ENCODE peak calls at places on chromosomes 3 and 15, in four cellular contexts. One of them, this sample, is unnamed.

GRCh38 chr15:68543546-68544008 is 35.2 kb upstream of the CORO2B start:
- DNase-seq in GM13976: no peak
- DNase-seq in EL: no peak
- DNase-seq in activated gamma-delta T cell treated with Interleukin-2 at 50 U/mL for 16 hours: no peak
- DNase-seq in this sample: peak

GRCh38 chr3:47984089-47984759 is 32.0 kb downstream of the MAP4 start:
- DNase-seq in GM13976: no peak
- DNase-seq in EL: peak
- DNase-seq in activated gamma-delta T cell treated with Interleukin-2 at 50 U/mL for 16 hours: no peak
- DNase-seq in this sample: peak

GRCh38 chr3:187975571-187976360 is 178.2 kb upstream of the LPP start:
- DNase-seq in GM13976: no peak
- DNase-seq in EL: no peak
- DNase-seq in activated gamma-delta T cell treated with Interleukin-2 at 50 U/mL for 16 hours: no peak
- DNase-seq in this sample: peak

GRCh38 chr3:70771426-70772147 is 459.1 kb upstream of the MDFIC2 start:
- DNase-seq in EL: peak
- DNase-seq in activated gamma-delta T cell treated with Interleukin-2 at 50 U/mL for 16 hours: no peak
- DNase-seq in GM13976: no peak
- DNase-seq in this sample: no peak

GRCh38 chr3:197369545-197369944 is 71.1 kb upstream of the DLG1 start:
- DNase-seq in GM13976: no peak
- DNase-seq in EL: no peak
- DNase-seq in activated gamma-delta T cell treated with Interleukin-2 at 50 U/mL for 16 hours: no peak
- DNase-seq in this sample: no peak

GRCh38 chr3:79604681-79605080 is 163.1 kb downstream of the ROBO1 start:
- DNase-seq in GM13976: no peak
- DNase-seq in EL: no peak
- DNase-seq in activated gamma-delta T cell treated with Interleukin-2 at 50 U/mL for 16 hours: no peak
- DNase-seq in this sample: no peak

GRCh38 chr15:74027688-74028087 is 33.2 kb downstream of the PML start:
- DNase-seq in activated gamma-delta T cell treated with Interleukin-2 at 50 U/mL for 16 hours: no peak
- DNase-seq in EL: no peak
- DNase-seq in GM13976: no peak
- DNase-seq in this sample: no peak

GRCh38 chr15:34014556-34014955 is 24.4 kb downstream of the AVEN start:
- DNase-seq in EL: peak
- DNase-seq in GM13976: no peak
- DNase-seq in activated gamma-delta T cell treated with Interleukin-2 at 50 U/mL for 16 hours: no peak
- DNase-seq in this sample: peak

GRCh38 chr3:106167728-106168127 is 298.9 kb upstream of the CBLB start:
- DNase-seq in activated gamma-delta T cell treated with Interleukin-2 at 50 U/mL for 16 hours: no peak
- DNase-seq in EL: no peak
- DNase-seq in GM13976: no peak
- DNase-seq in this sample: peak

GRCh38 chr3:188202358-188203138 is 48.6 kb downstream of the LPP start:
- DNase-seq in GM13976: no peak
- DNase-seq in EL: no peak
- DNase-seq in activated gamma-delta T cell treated with Interleukin-2 at 50 U/mL for 16 hours: no peak
- DNase-seq in this sample: no peak

GRCh38 chr3:1082024-1082633 is 10.7 kb upstream of the CNTN6 start:
- DNase-seq in GM13976: peak
- DNase-seq in activated gamma-delta T cell treated with Interleukin-2 at 50 U/mL for 16 hours: no peak
- DNase-seq in EL: no peak
- DNase-seq in this sample: peak

GRCh38 chr3:32405711-32406323 is 14.2 kb downstream of the CMTM7 start:
- DNase-seq in EL: no peak
- DNase-seq in GM13976: no peak
- DNase-seq in activated gamma-delta T cell treated with Interleukin-2 at 50 U/mL for 16 hours: no peak
- DNase-seq in this sample: no peak

GRCh38 chr3:49164983-49165720 is 979 bp downstream of the CCDC71 start:
- DNase-seq in GM13976: no peak
- DNase-seq in EL: no peak
- DNase-seq in activated gamma-delta T cell treated with Interleukin-2 at 50 U/mL for 16 hours: no peak
- DNase-seq in this sample: no peak

GRCh38 chr15:88174571-88174970 is 82.0 kb downstream of the NTRK3 start:
- DNase-seq in activated gamma-delta T cell treated with Interleukin-2 at 50 U/mL for 16 hours: no peak
- DNase-seq in EL: no peak
- DNase-seq in GM13976: no peak
- DNase-seq in this sample: no peak

GRCh38 chr3:123881771-123882170 is 2.4 kb downstream of the MYLK start:
- DNase-seq in activated gamma-delta T cell treated with Interleukin-2 at 50 U/mL for 16 hours: no peak
- DNase-seq in GM13976: no peak
- DNase-seq in EL: no peak
- DNase-seq in this sample: no peak

GRCh38 chr15:77032052-77032646 is 37.2 kb downstream of the PSTPIP1 start:
- DNase-seq in GM13976: no peak
- DNase-seq in activated gamma-delta T cell treated with Interleukin-2 at 50 U/mL for 16 hours: no peak
- DNase-seq in EL: no peak
- DNase-seq in this sample: no peak

GRCh38 chr3:194893121-194893979 is 207.7 kb downstream of the FAM43A start:
- DNase-seq in activated gamma-delta T cell treated with Interleukin-2 at 50 U/mL for 16 hours: no peak
- DNase-seq in EL: no peak
- DNase-seq in GM13976: no peak
- DNase-seq in this sample: no peak

GRCh38 chr15:32781781-32782180 is 64.0 kb downstream of the GREM1 start:
- DNase-seq in EL: peak
- DNase-seq in GM13976: no peak
- DNase-seq in activated gamma-delta T cell treated with Interleukin-2 at 50 U/mL for 16 hours: no peak
- DNase-seq in this sample: no peak

GRCh38 chr3:151168269-151169094 is 34.5 kb downstream of the GPR171 start:
- DNase-seq in GM13976: peak
- DNase-seq in activated gamma-delta T cell treated with Interleukin-2 at 50 U/mL for 16 hours: peak
- DNase-seq in EL: peak
- DNase-seq in this sample: peak

GRCh38 chr3:129230311-129231019 is 18.9 kb upstream of the COPG1 start:
- DNase-seq in EL: peak
- DNase-seq in activated gamma-delta T cell treated with Interleukin-2 at 50 U/mL for 16 hours: no peak
- DNase-seq in GM13976: no peak
- DNase-seq in this sample: peak

GRCh38 chr15:37550360-37551024 is 383.9 kb upstream of the TMCO5A start:
- DNase-seq in GM13976: no peak
- DNase-seq in activated gamma-delta T cell treated with Interleukin-2 at 50 U/mL for 16 hours: no peak
- DNase-seq in EL: no peak
- DNase-seq in this sample: no peak

GRCh38 chr3:78666458-78666800 is 1101.4 kb downstream of the ROBO1 start:
- DNase-seq in GM13976: no peak
- DNase-seq in EL: peak
- DNase-seq in activated gamma-delta T cell treated with Interleukin-2 at 50 U/mL for 16 hours: no peak
- DNase-seq in this sample: peak

GRCh38 chr3:9718118-9718517 is 13.4 kb upstream of the BRPF1 start:
- DNase-seq in GM13976: no peak
- DNase-seq in activated gamma-delta T cell treated with Interleukin-2 at 50 U/mL for 16 hours: no peak
- DNase-seq in EL: no peak
- DNase-seq in this sample: no peak

GRCh38 chr3:128435058-128435457 is 31.6 kb downstream of the DNAJB8 start:
- DNase-seq in GM13976: no peak
- DNase-seq in activated gamma-delta T cell treated with Interleukin-2 at 50 U/mL for 16 hours: no peak
- DNase-seq in EL: no peak
- DNase-seq in this sample: peak

GRCh38 chr3:127628788-127629456 is at the start of gene PODXL2:
- DNase-seq in EL: peak
- DNase-seq in activated gamma-delta T cell treated with Interleukin-2 at 50 U/mL for 16 hours: peak
- DNase-seq in GM13976: peak
- DNase-seq in this sample: peak

GRCh38 chr3:69791111-69791510 is 51.8 kb downstream of the MITF start:
- DNase-seq in GM13976: no peak
- DNase-seq in EL: peak
- DNase-seq in activated gamma-delta T cell treated with Interleukin-2 at 50 U/mL for 16 hours: no peak
- DNase-seq in this sample: peak

GRCh38 chr3:62558549-62559112 is 185.3 kb upstream of the FEZF2 start:
- DNase-seq in EL: no peak
- DNase-seq in activated gamma-delta T cell treated with Interleukin-2 at 50 U/mL for 16 hours: no peak
- DNase-seq in GM13976: peak
- DNase-seq in this sample: peak

GRCh38 chr15:52518487-52518886 is 10.2 kb downstream of the MYO5A start:
- DNase-seq in EL: peak
- DNase-seq in GM13976: no peak
- DNase-seq in activated gamma-delta T cell treated with Interleukin-2 at 50 U/mL for 16 hours: no peak
- DNase-seq in this sample: no peak

GRCh38 chr15:84684092-84684491 is 26.1 kb upstream of the NMB start:
- DNase-seq in EL: peak
- DNase-seq in activated gamma-delta T cell treated with Interleukin-2 at 50 U/mL for 16 hours: no peak
- DNase-seq in GM13976: no peak
- DNase-seq in this sample: peak

GRCh38 chr3:194592798-194593752 is 40.1 kb downstream of the TMEM44 start:
- DNase-seq in GM13976: no peak
- DNase-seq in EL: peak
- DNase-seq in activated gamma-delta T cell treated with Interleukin-2 at 50 U/mL for 16 hours: no peak
- DNase-seq in this sample: peak

GRCh38 chr3:125123455-125123854 is 67.7 kb upstream of the HEG1 start:
- DNase-seq in EL: no peak
- DNase-seq in activated gamma-delta T cell treated with Interleukin-2 at 50 U/mL for 16 hours: no peak
- DNase-seq in GM13976: no peak
- DNase-seq in this sample: peak